ENCODE peak calls at places on chromosomes 1 and 21, in nine cellular contexts. V is skeletal muscle cell; K is ACHN; A is GM13976; E is ureter; P is central memory CD4-positive, alpha-beta T cell; J is activated CD8-positive, alpha-beta memory T cell treated with anti-CD3 and anti-CD28 coated beads for 24 hours; X is NCI-H69; Y is GDM1. U is an unnamed sample.

GRCh38 chr1:245768596-245768995 is 613.8 kb downstream of the KIF26B start:
- DNase-seq in V (no peak), K (no peak), A (no peak), E (no peak), P (no peak), J (no peak), X (no peak), Y (no peak), U (no peak)

GRCh38 chr1:160548960-160549664 is 26.1 kb upstream of the SLAMF6 start:
- DNase-seq in V (no peak), K (no peak), A (no peak), E (no peak), P (no peak), J (no peak), X (no peak), Y (no peak), U (no peak)

GRCh38 chr21:45293214-45293725 is 5.6 kb upstream of the POFUT2 start:
- DNase-seq in V (no peak), K (no peak), A (no peak), E (peak), P (no peak), J (peak), X (no peak), Y (no peak), U (no peak)

GRCh38 chr1:32151319-32151787 is 28.1 kb upstream of the TXLNA start:
- DNase-seq in V (peak), K (no peak), A (no peak), E (no peak), P (no peak), J (no peak), X (no peak), Y (no peak), U (peak)

GRCh38 chr1:245858683-245859509 is 648.2 kb downstream of the SMYD3 start:
- DNase-seq in V (no peak), K (no peak), A (no peak), E (no peak), P (no peak), J (no peak), X (peak), Y (no peak), U (peak)

GRCh38 chr1:14666376-14666775 is 67.9 kb downstream of the KAZN start:
- DNase-seq in V (no peak), K (no peak), A (no peak), E (no peak), P (no peak), J (no peak), X (no peak), Y (no peak), U (no peak)

GRCh38 chr1:162656266-162656665 is 24.0 kb downstream of the DDR2 start:
- DNase-seq in V (no peak), K (no peak), A (no peak), E (no peak), P (no peak), J (no peak), X (no peak), Y (no peak), U (no peak)

GRCh38 chr1:37274896-37275631 is 199.3 kb upstream of the ZC3H12A start:
- DNase-seq in V (no peak), K (no peak), A (no peak), E (no peak), P (no peak), J (no peak), X (peak), Y (no peak), U (no peak)

GRCh38 chr1:82838066-82838465 is 1037.3 kb downstream of the ADGRL2 start:
- DNase-seq in V (peak), K (peak), A (no peak), E (no peak), P (no peak), J (no peak), X (no peak), Y (no peak), U (peak)

GRCh38 chr21:25005388-25005787 is 601.9 kb downstream of the MRPL39 start:
- DNase-seq in V (no peak), K (no peak), A (no peak), E (no peak), P (no peak), J (no peak), X (no peak), Y (no peak), U (no peak)

GRCh38 chr1:214241060-214241459 is 39.9 kb upstream of the SMYD2 start:
- DNase-seq in V (no peak), K (no peak), A (no peak), E (no peak), P (no peak), J (no peak), X (no peak), Y (no peak), U (no peak)

GRCh38 chr1:108595510-108595909 is 35.6 kb downstream of the EEIG2 start:
- DNase-seq in V (no peak), K (no peak), A (no peak), E (no peak), P (no peak), J (no peak), X (no peak), Y (no peak), U (peak)

GRCh38 chr1:209707308-209707707 is 2.7 kb downstream of the HSD11B1 start:
- DNase-seq in V (no peak), K (no peak), A (no peak), E (no peak), P (no peak), J (no peak), X (no peak), Y (no peak), U (no peak)

GRCh38 chr21:34670962-34671348 is 2.2 kb downstream of the CLIC6 start:
- DNase-seq in V (no peak), K (no peak), A (peak), E (no peak), P (no peak), J (no peak), X (peak), Y (no peak), U (no peak)

GRCh38 chr21:39911286-39911685 is 44.0 kb downstream of the PCP4 start:
- DNase-seq in V (no peak), K (peak), A (no peak), E (no peak), P (no peak), J (no peak), X (peak), Y (no peak), U (peak)

GRCh38 chr1:53637726-53638640 is 101.0 kb downstream of the GLIS1 start:
- DNase-seq in V (no peak), K (no peak), A (no peak), E (peak), P (no peak), J (no peak), X (no peak), Y (no peak), U (no peak)

GRCh38 chr1:221310180-221310579 is 430.9 kb downstream of the HLX start:
- DNase-seq in V (no peak), K (no peak), A (no peak), E (no peak), P (no peak), J (no peak), X (peak), Y (no peak), U (no peak)

GRCh38 chr1:184771190-184771691 is 16.6 kb upstream of the EDEM3 start:
- DNase-seq in V (no peak), K (no peak), A (no peak), E (no peak), P (no peak), J (no peak), X (peak), Y (no peak), U (no peak)

GRCh38 chr1:185646202-185646683 is 87.9 kb upstream of the HMCN1 start:
- DNase-seq in V (peak), K (peak), A (no peak), E (peak), P (no peak), J (no peak), X (peak), Y (no peak), U (peak)

GRCh38 chr1:111621050-111621449 is 1.5 kb downstream of the RAP1A start:
- DNase-seq in V (no peak), K (no peak), A (no peak), E (no peak), P (no peak), J (no peak), X (no peak), Y (no peak), U (peak)

GRCh38 chr1:228396770-228397453 is 9.7 kb downstream of the TRIM11 start:
- DNase-seq in V (no peak), K (no peak), A (no peak), E (no peak), P (no peak), J (no peak), X (no peak), Y (no peak), U (no peak)

GRCh38 chr1:69082312-69082711 is 485.4 kb upstream of the LRRC7 start:
- DNase-seq in V (no peak), K (no peak), A (no peak), E (no peak), P (no peak), J (no peak), X (peak), Y (no peak), U (no peak)

GRCh38 chr1:84000196-84000885 is 1.4 kb upstream of the TTLL7 start:
- DNase-seq in V (no peak), K (no peak), A (no peak), E (no peak), P (no peak), J (no peak), X (no peak), Y (no peak), U (no peak)

GRCh38 chr1:161706116-161706482 is 930 bp upstream of the FCRLA start:
- DNase-seq in V (no peak), K (no peak), A (no peak), E (no peak), P (no peak), J (no peak), X (no peak), Y (no peak), U (no peak)

U was measured in adipocyte.